ENCODE peak calls at places on chromosomes 3 and 15, in seven cellular contexts. W is HCT116, M is H1, L is IMR-90, P is colonic mucosa, H is GM12865, Z is cardiac muscle cell. B is an unnamed sample.

GRCh38 chr3:31936661-31937060 is 44.4 kb downstream of the OSBPL10 start:
- DNase-seq in W (no peak), M (no peak), L (peak), P (no peak), H (no peak), Z (no peak), B (no peak)

GRCh38 chr15:30885814-30886213 is 17.9 kb upstream of the FAN1 start:
- DNase-seq in W (no peak), M (no peak), L (peak), P (no peak), H (peak), Z (peak), B (peak)

GRCh38 chr15:85129881-85130280 is 148.2 kb downstream of the PDE8A start:
- DNase-seq in W (no peak), M (no peak), L (no peak), P (no peak), H (no peak), Z (no peak), B (no peak)

GRCh38 chr3:127356381-127356780 is 68.5 kb upstream of the PRR20G start:
- DNase-seq in W (no peak), M (no peak), L (no peak), P (no peak), H (no peak), Z (no peak), B (no peak)

GRCh38 chr15:43880406-43881184 is 53.8 kb downstream of the WDR76 start:
- DNase-seq in W (no peak), M (no peak), L (peak), P (no peak), H (no peak), Z (no peak), B (peak)

GRCh38 chr3:14497321-14497720 is 42.8 kb downstream of the GRIP2 start:
- DNase-seq in W (no peak), M (no peak), L (no peak), P (no peak), H (no peak), Z (no peak), B (no peak)

GRCh38 chr3:12138044-12138443 is 20.7 kb downstream of the TIMP4 start:
- DNase-seq in W (peak), M (no peak), L (peak), P (peak), H (peak), Z (no peak), B (peak)

GRCh38 chr3:5576277-5577011 is 388.9 kb downstream of the EDEM1 start:
- DNase-seq in W (no peak), M (no peak), L (no peak), P (peak), H (no peak), Z (no peak), B (no peak)

GRCh38 chr15:88657326-88658069 is 18.7 kb downstream of the ISG20 start:
- DNase-seq in W (peak), M (no peak), L (peak), P (no peak), H (peak), Z (peak), B (peak)

GRCh38 chr3:148006508-148006907 is 597.3 kb downstream of the ZIC1 start:
- DNase-seq in W (no peak), M (no peak), L (peak), P (no peak), H (no peak), Z (no peak), B (peak)

GRCh38 chr15:90970274-90970673 is 15.6 kb downstream of the RCCD1 start:
- DNase-seq in W (no peak), M (no peak), L (no peak), P (no peak), H (no peak), Z (no peak), B (no peak)

GRCh38 chr3:156811092-156811862 is 14.9 kb upstream of the LEKR1 start:
- DNase-seq in W (no peak), M (no peak), L (peak), P (no peak), H (no peak), Z (peak), B (peak)

GRCh38 chr3:16370503-16370871 is 105.5 kb downstream of the OXNAD1 start:
- DNase-seq in W (no peak), M (no peak), L (no peak), P (no peak), H (no peak), Z (no peak), B (no peak)

GRCh38 chr3:40951636-40952035 is 247.7 kb upstream of the CTNNB1 start:
- DNase-seq in W (no peak), M (no peak), L (no peak), P (no peak), H (no peak), Z (no peak), B (peak)

GRCh38 chr15:71746719-71747118 is 63.6 kb upstream of the NR2E3 start:
- DNase-seq in W (no peak), M (no peak), L (no peak), P (peak), H (peak), Z (no peak), B (no peak)

GRCh38 chr3:166351461-166351860 is 514.2 kb upstream of the BCHE start:
- DNase-seq in W (no peak), M (no peak), L (no peak), P (no peak), H (no peak), Z (no peak), B (no peak)

GRCh38 chr15:63487076-63487757 is 17.2 kb upstream of the USP3 start:
- DNase-seq in W (peak), M (peak), L (peak), P (peak), H (peak), Z (peak), B (peak)

GRCh38 chr3:58018892-58019291 is 10.7 kb downstream of the FLNB start:
- DNase-seq in W (no peak), M (no peak), L (no peak), P (no peak), H (no peak), Z (no peak), B (no peak)

GRCh38 chr3:31157028-31157694 is 262.7 kb upstream of the GADL1 start:
- DNase-seq in W (no peak), M (no peak), L (no peak), P (no peak), H (peak), Z (no peak), B (no peak)

GRCh38 chr3:37622999-37623883 is 238.4 kb upstream of the CTDSPL start:
- DNase-seq in W (no peak), M (no peak), L (no peak), P (no peak), H (peak), Z (no peak), B (no peak)

GRCh38 chr3:44418549-44418948 is 58.9 kb downstream of the ZNF445 start:
- DNase-seq in W (peak), M (no peak), L (no peak), P (no peak), H (no peak), Z (no peak), B (no peak)
- TF ChIP-seq CTCF in W (no peak), M (peak), L (peak), P (no peak), H (peak), Z (peak), B (peak)

GRCh38 chr15:100131321-100132224 is 210.2 kb downstream of the ADAMTS17 start:
- DNase-seq in W (no peak), M (no peak), L (peak), P (no peak), H (no peak), Z (peak), B (peak)
- H3K4me3 ChIP-seq in W (no peak), M (no peak), L (peak), P (no peak), H (no peak), Z (no peak), B (peak)

GRCh38 chr15:82969353-82969752 is 16.7 kb upstream of the RAMAC start:
- DNase-seq in W (no peak), M (no peak), L (no peak), P (no peak), H (no peak), Z (no peak), B (no peak)
- TF ChIP-seq CTCF in W (no peak), M (no peak), L (no peak), P (no peak), H (no peak), Z (no peak), B (no peak)

GRCh38 chr15:101502572-101503295 is 13.2 kb upstream of the PCSK6 start:
- DNase-seq in W (no peak), M (no peak), L (no peak), P (no peak), H (no peak), Z (no peak), B (no peak)
- H3K4me3 ChIP-seq in W (no peak), M (no peak), L (no peak), P (no peak), H (no peak), Z (no peak), B (no peak)

GRCh38 chr3:129597792-129598381 is 8.6 kb downstream of the PLXND1 start:
- DNase-seq in W (no peak), M (no peak), L (peak), P (no peak), H (no peak), Z (no peak), B (peak)

GRCh38 chr3:129597087-129597791 is 9.2 kb downstream of the PLXND1 start:
- DNase-seq in W (no peak), M (no peak), L (peak), P (no peak), H (no peak), Z (no peak), B (peak)

GRCh38 chr3:129595544-129596193 is 10.8 kb downstream of the PLXND1 start:
- DNase-seq in W (no peak), M (no peak), L (no peak), P (no peak), H (no peak), Z (no peak), B (peak)

GRCh38 chr3:129594907-129595390 is 11.5 kb downstream of the PLXND1 start:
- DNase-seq in W (no peak), M (no peak), L (no peak), P (no peak), H (no peak), Z (no peak), B (no peak)

GRCh38 chr3:129596194-129597086 is 10.0 kb downstream of the PLXND1 start:
- DNase-seq in W (no peak), M (no peak), L (peak), P (peak), H (no peak), Z (peak), B (peak)
- TF ChIP-seq CTCF in W (no peak), M (no peak), L (no peak), P (no peak), H (no peak), Z (no peak), B (peak)

B was measured in AG10803.